ENCODE peak calls at places on chromosomes 6 and 20, in five cellular contexts. N is midbrain; L is T-helper 2 cell; X is activated CD8-positive, alpha-beta memory T cell treated with anti-CD3 and anti-CD28 coated beads for 24 hours; G is activated T-cell treated with anti-CD3 and anti-CD28 coated beads for 1 hour. U is an unnamed sample.

GRCh38 chr6:138107752-138108592 is 753 bp upstream of the PERP start:
- DNase-seq in L (no peak), G (no peak), X (no peak), N (no peak), U (no peak)

GRCh38 chr6:136158398-136158797 is 91.7 kb downstream of the MTFR2 start:
- DNase-seq in L (no peak), G (no peak), N (no peak), X (no peak), U (no peak)

GRCh38 chr6:53793318-53793975 is 1.4 kb upstream of the LRRC1 start:
- DNase-seq in N (peak), X (peak), L (peak), G (no peak), U (no peak)

GRCh38 chr6:15443119-15443518 is 197.2 kb downstream of the JARID2 start:
- DNase-seq in N (no peak), L (no peak), X (no peak), G (no peak), U (no peak)

GRCh38 chr6:128070406-128070805 is 169.5 kb upstream of the THEMIS start:
- DNase-seq in N (no peak), X (no peak), G (no peak), L (no peak), U (no peak)

GRCh38 chr6:20978176-20978614 is 443.9 kb downstream of the CDKAL1 start:
- DNase-seq in G (no peak), N (no peak), X (no peak), L (peak), U (no peak)

GRCh38 chr6:121274896-121275295 is 59.4 kb downstream of the TBC1D32 start:
- DNase-seq in L (no peak), X (no peak), G (no peak), N (no peak), U (no peak)

GRCh38 chr6:158818580-158819212 is 472 bp downstream of the EZR start:
- DNase-seq in N (peak), G (peak), L (peak), X (peak), U (peak)

GRCh38 chr20:7147220-7147601 is 379.7 kb downstream of the BMP2 start:
- DNase-seq in L (no peak), G (no peak), X (no peak), N (no peak), U (no peak)

GRCh38 chr6:90068264-90068663 is 174.0 kb downstream of the GJA10 start:
- DNase-seq in G (no peak), X (no peak), N (no peak), L (no peak), U (no peak)

GRCh38 chr6:112576421-112576820 is 229.3 kb downstream of the RFPL4B start:
- DNase-seq in G (no peak), X (no peak), N (no peak), L (no peak), U (no peak)

GRCh38 chr6:128069180-128069579 is 168.3 kb upstream of the THEMIS start:
- DNase-seq in N (no peak), X (no peak), G (no peak), L (no peak), U (no peak)

GRCh38 chr20:63501818-63502670 is 3.2 kb upstream of the EEF1A2 start:
- DNase-seq in X (no peak), G (no peak), L (no peak), N (no peak), U (no peak)

GRCh38 chr6:148464319-148465010 is 121.8 kb downstream of the SASH1 start:
- DNase-seq in N (peak), L (peak), X (peak), G (peak), U (peak)